ENCODE peak calls at places on chromosomes 6 and 20, in six cellular contexts. X, C, Q, B, R and K are unnamed samples.

GRCh38 chr6:4664911-4665310 is 111.3 kb upstream of the CDYL start:
- DNase-seq in Q (no peak), B (no peak), X (no peak), R (no peak), C (no peak), K (no peak)

GRCh38 chr6:167119680-167120556 is 3.0 kb upstream of the CCR6 start:
- DNase-seq in C (no peak), Q (no peak), X (no peak), B (no peak), R (peak), K (no peak)

GRCh38 chr6:75206338-75207210 is 721 bp upstream of the COL12A1 start:
- DNase-seq in R (no peak), Q (peak), C (no peak), B (no peak), X (no peak), K (no peak)

GRCh38 chr6:122669868-122670267 is 59.7 kb downstream of the PKIB start:
- DNase-seq in B (no peak), R (no peak), X (no peak), C (no peak), Q (no peak), K (no peak)

GRCh38 chr20:13788167-13788834 is 3.5 kb downstream of the NDUFAF5 start:
- DNase-seq in X (no peak), Q (peak), C (peak), R (peak), B (no peak), K (peak)

GRCh38 chr20:59006167-59006863 is 739 bp downstream of the CTSZ start:
- DNase-seq in R (peak), Q (no peak), X (no peak), B (no peak), C (no peak), K (peak)

GRCh38 chr6:81753709-81754678 is 1.5 kb upstream of the TENT5A start:
- DNase-seq in X (peak), Q (peak), C (peak), B (peak), R (peak), K (peak)

GRCh38 chr6:161429921-161430490 is 156.1 kb upstream of the AGPAT4 start:
- DNase-seq in X (no peak), Q (no peak), B (no peak), C (no peak), R (no peak), K (no peak)

GRCh38 chr20:41086402-41087324 is 50.7 kb upstream of the PLCG1 start:
- DNase-seq in B (no peak), C (no peak), Q (no peak), X (no peak), R (no peak), K (peak)

GRCh38 chr20:6576721-6577120 is 190.8 kb upstream of the BMP2 start:
- DNase-seq in X (no peak), C (no peak), Q (no peak), B (no peak), R (no peak), K (no peak)